ENCODE peak calls at places on chromosomes 6 and 20, in seven cellular contexts. D is heart right ventricle, K is upper lobe of right lung, A is fibroblast of lung, Q is transverse colon, G is Peyer's patch, B is uterus. J is an unnamed sample.

GRCh38 chr20:61387204-61387958 is 135.3 kb downstream of the CDH4 start:
- DNase-seq in B (no peak), Q (no peak), A (peak; percentile 51), D (peak; percentile 20), G (no peak), K (no peak), J (no peak)

GRCh38 chr20:20427202-20427864 is 59.4 kb downstream of the INSM1 start:
- DNase-seq in G (no peak), B (no peak), Q (no peak), K (no peak), A (no peak), D (no peak), J (no peak)

GRCh38 chr6:33384581-33385020 is 7.0 kb upstream of the KIFC1 start:
- DNase-seq in K (no peak), G (no peak), B (no peak), A (peak; percentile 85), Q (no peak), D (no peak), J (no peak)

GRCh38 chr6:125363360-125364121 is 61.8 kb upstream of the HDDC2 start:
- DNase-seq in A (peak; percentile 45), K (peak; percentile 64), D (peak; percentile 70), G (peak; percentile 45), Q (peak; percentile 22), B (peak; percentile 35), J (no peak)

GRCh38 chr6:139006470-139006869 is 18.4 kb upstream of the REPS1 start:
- DNase-seq in K (no peak), A (no peak), B (no peak), Q (no peak), D (no peak), G (no peak), J (no peak)

GRCh38 chr20:1327241-1327653 is 1.7 kb downstream of the SDCBP2 start:
- DNase-seq in Q (peak; percentile 41), D (no peak), B (peak; percentile 93), G (peak; percentile 65), A (peak; percentile 71), K (peak; percentile 88), J (no peak)

GRCh38 chr6:113414511-113414910 is 442.6 kb upstream of the MARCKS start:
- DNase-seq in A (peak; percentile 82), D (no peak), G (no peak), Q (peak; percentile 23), K (no peak), B (peak; percentile 20), J (no peak)

GRCh38 chr6:7725412-7725811 is 487 bp upstream of the BMP6 start:
- DNase-seq in B (no peak), Q (no peak), A (no peak), G (no peak), D (no peak), K (no peak), J (no peak)

GRCh38 chr20:31710423-31711250 is 12.0 kb downstream of the BCL2L1 start:
- DNase-seq in A (no peak), Q (no peak), K (peak; percentile 73), D (peak; percentile 70), B (no peak), G (no peak), J (no peak)

GRCh38 chr20:32481311-32482103 is 103.6 kb downstream of the NOL4L start:
- DNase-seq in K (no peak), Q (peak; percentile 58), D (no peak), A (no peak), G (no peak), B (no peak), J (no peak)

GRCh38 chr6:170108890-170109587 is 181.8 kb downstream of the DLL1 start:
- DNase-seq in D (no peak), K (peak; percentile 21), G (peak; percentile 26), A (no peak), Q (no peak), B (no peak), J (no peak)

GRCh38 chr6:112160745-112161144 is 73.4 kb downstream of the FAM229B start:
- DNase-seq in K (no peak), Q (no peak), G (no peak), B (no peak), A (no peak), D (no peak), J (no peak)

GRCh38 chr20:15491564-15491963 is 1081.7 kb downstream of the KIF16B start:
- DNase-seq in Q (no peak), G (no peak), A (no peak), D (no peak), B (no peak), K (no peak), J (no peak)

GRCh38 chr6:163589401-163589800 is 174.9 kb downstream of the QKI start:
- DNase-seq in G (no peak), K (no peak), A (no peak), B (no peak), Q (no peak), D (no peak), J (no peak)

GRCh38 chr6:111809264-111809663 is 64.0 kb downstream of the FYN start:
- DNase-seq in G (no peak), B (no peak), Q (no peak), D (no peak), K (no peak), A (no peak), J (no peak)

GRCh38 chr6:28824793-28825731 is 98.7 kb downstream of the TRIM27 start:
- DNase-seq in Q (no peak), G (no peak), K (no peak), B (no peak), A (no peak), D (no peak), J (no peak)

GRCh38 chr20:4234128-4234527 is 218.8 kb upstream of the RNF24 start:
- DNase-seq in A (peak; percentile 98), B (peak; percentile 74), K (no peak), G (no peak), D (no peak), Q (no peak), J (no peak)

GRCh38 chr6:39696986-39697788 is 28.0 kb downstream of the KIF6 start:
- DNase-seq in Q (no peak), B (no peak), D (no peak), A (no peak), K (no peak), G (no peak), J (peak; percentile 20)

GRCh38 chr6:153618371-153619328 is 420.4 kb upstream of the OPRM1 start:
- DNase-seq in B (no peak), K (no peak), D (peak; percentile 12), Q (no peak), G (no peak), A (no peak), J (peak; percentile 22)

GRCh38 chr20:45822863-45823262 is 4.2 kb downstream of the TNNC2 start:
- DNase-seq in D (no peak), Q (peak; percentile 64), G (peak; percentile 64), A (peak; percentile 26), K (peak; percentile 72), B (no peak), J (no peak)

GRCh38 chr6:17762651-17763050 is 55.9 kb upstream of the NUP153 start:
- DNase-seq in G (no peak), B (no peak), D (no peak), K (no peak), Q (no peak), A (no peak), J (no peak)
- H3K4me3 ChIP-seq in G (no peak overlapping the region), B (no peak overlapping the region), D (no peak overlapping the region), K (no peak overlapping the region), Q (no peak overlapping the region), A (no peak overlapping the region), J (no peak overlapping the region)

DNA sequence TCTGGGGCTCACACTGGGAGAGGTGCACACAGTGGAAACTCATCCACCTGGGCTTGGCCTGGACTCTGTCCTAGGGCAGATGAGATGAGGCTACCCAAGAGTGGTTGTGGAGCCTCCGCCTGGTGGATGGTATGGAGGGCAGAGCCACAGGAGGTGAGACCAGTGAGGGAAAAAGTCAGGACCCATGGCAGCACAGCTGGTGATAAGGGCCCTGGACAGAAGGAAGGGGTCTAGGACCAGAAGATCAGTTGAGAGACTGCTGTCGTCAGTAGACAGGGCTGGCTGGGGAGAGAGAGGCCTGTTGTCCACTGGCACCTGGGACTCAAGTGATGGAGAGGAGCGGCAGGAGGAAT is 29.8 kb downstream of the PLCG1 start:
- DNase-seq in D (no peak), A (no peak), K (peak; percentile 25), G (peak; percentile 43), Q (peak; percentile 5), B (no peak), J (no peak)
- H3K36me3 ChIP-seq in D (peaks cover 50% of the 10 kb centered on the region), A (peaks cover 46% of the 10 kb centered on the region), K (peaks cover 96% of the 10 kb centered on the region), G (no peaks in the 10 kb centered on the region), Q (peaks cover 13% of the 10 kb centered on the region), B (no peaks in the 10 kb centered on the region), J (peaks cover 72% of the 10 kb centered on the region)

GRCh38 chr6:36735110-36735971 is 37.7 kb downstream of the RAB44 start:
- DNase-seq in B (peak; percentile 82), A (peak; percentile 80), G (peak; percentile 76), Q (peak; percentile 79), K (peak; percentile 83), D (peak; percentile 80), J (no peak)
- TF ChIP-seq CTCF in B (peak; percentile 3), A (peak; percentile 23), G (no peak), Q (peak; percentile 26), K (no peak), D (peak; percentile 30), J (no peak)

GRCh38 chr6:43285832-43286231 is 12.2 kb upstream of the SLC22A7 start:
- DNase-seq in D (no peak), K (no peak), A (no peak), G (no peak), B (no peak), Q (no peak), J (no peak)

GRCh38 chr6:43285415-43285814 is 12.6 kb upstream of the SLC22A7 start:
- DNase-seq in G (no peak), A (no peak), B (no peak), Q (no peak), D (no peak), K (no peak), J (no peak)

GRCh38 chr6:43283514-43283901 is 14.6 kb upstream of the SLC22A7 start:
- DNase-seq in B (no peak), D (no peak), A (no peak), G (no peak), K (no peak), Q (no peak), J (no peak)

GRCh38 chr6:43283905-43284304 is 14.2 kb upstream of the SLC22A7 start:
- DNase-seq in B (no peak), Q (no peak), D (no peak), K (no peak), G (no peak), A (no peak), J (no peak)

DNA sequence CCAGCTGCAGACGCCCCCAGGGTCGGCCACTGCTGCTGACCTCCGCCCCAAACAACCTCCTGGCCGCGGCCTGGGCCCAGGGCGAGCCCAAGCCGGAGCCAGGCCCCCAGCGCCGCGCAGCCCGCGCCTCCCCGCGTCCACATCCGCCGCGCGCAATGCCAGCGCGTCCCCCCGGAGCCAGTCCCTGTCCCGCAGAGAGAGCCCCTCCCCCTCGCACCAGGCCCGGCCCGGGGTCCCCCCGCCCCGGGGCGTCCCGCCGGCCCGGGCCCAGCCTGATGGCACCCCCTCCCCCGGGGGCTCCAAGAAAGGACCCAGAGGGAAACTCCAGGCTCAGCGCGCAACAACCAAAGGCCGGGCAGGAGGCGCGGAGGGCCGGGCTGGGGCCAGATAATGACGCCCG is 13.1 kb upstream of the SLC22A7 start:
- DNase-seq in Q (no peak), G (no peak), B (no peak), A (no peak), K (no peak), D (no peak), J (no peak)
- H3K4me3 ChIP-seq in Q (no peak overlapping the region), G (no peak overlapping the region), B (no peak overlapping the region), A (no peak overlapping the region), K (no peak overlapping the region), D (peak overlapping the region; percentile 35), J (no peak overlapping the region)

GRCh38 chr6:119278625-119279024 is 70.9 kb downstream of the MAN1A1 start:
- DNase-seq in B (no peak), D (no peak), Q (no peak), A (no peak), K (no peak), G (no peak), J (no peak)
- H3K36me3 ChIP-seq in B (no peaks in the 10 kb centered on the region), D (no peaks in the 10 kb centered on the region), Q (no peaks in the 10 kb centered on the region), A (no peaks in the 10 kb centered on the region), K (no peaks in the 10 kb centered on the region), G (no peaks in the 10 kb centered on the region), J (no peaks in the 10 kb centered on the region)

J was measured in GM06990.